ENCODE peak calls at places on chromosomes 11 and 22, in ten cellular contexts. J is iris pigment epithelial cell; Z is AG08396; E is IMR-90; M is HEK293T; C is OCI-LY7; L is cardiac muscle cell; W is stimulated activated effector memory CD8-positive, alpha-beta T cell treated with anti-CD3 and anti-CD28 coated beads, Interleukin-12 subunit alpha, Interleukin-12 subunit beta, amount 100 ng/mL, for 72 hours; U is CD8-positive, alpha-beta memory T cell; N is mucosa of gallbladder. A is an unnamed sample.

GRCh38 chr11:9787981-9788521 is 124.2 kb downstream of the SWAP70 start:
- DNase-seq in J (peak), Z (peak), E (peak), M (no peak), C (no peak), L (peak), W (no peak), U (no peak), N (peak), A (peak)

GRCh38 chr22:27602390-27602789 is 199.2 kb downstream of the MN1 start:
- DNase-seq in J (no peak), Z (no peak), E (no peak), M (peak), C (no peak), L (no peak), W (no peak), U (no peak), N (no peak), A (no peak)

GRCh38 chr11:3841426-3842304 is 906 bp upstream of the RHOG start:
- DNase-seq in J (peak), Z (peak), E (peak), M (peak), C (peak), L (peak), W (peak), U (peak), N (peak), A (peak)

GRCh38 chr22:38973289-38974169 is 8.6 kb upstream of the APOBEC3B start:
- DNase-seq in J (peak), Z (peak), E (peak), M (peak), C (peak), L (peak), W (peak), U (peak), N (peak), A (no peak)

GRCh38 chr11:105151936-105152554 is 12.5 kb upstream of the CARD18 start:
- DNase-seq in J (peak), Z (no peak), E (peak), M (no peak), C (no peak), L (peak), W (no peak), U (no peak), N (no peak), A (peak)

GRCh38 chr11:15674756-15675155 is 560.0 kb downstream of the INSC start:
- DNase-seq in J (no peak), Z (no peak), E (no peak), M (no peak), C (no peak), L (no peak), W (no peak), U (no peak), N (peak), A (no peak)

GRCh38 chr11:86374586-86374985 is at the start of gene CCDC81:
- DNase-seq in J (peak), Z (peak), E (no peak), M (no peak), C (no peak), L (peak), W (no peak), U (no peak), N (peak), A (peak)

GRCh38 chr11:65639623-65640482 is 2.0 kb downstream of the SIPA1 start:
- DNase-seq in J (no peak), Z (no peak), E (no peak), M (no peak), C (peak), L (no peak), W (peak), U (peak), N (peak), A (no peak)

GRCh38 chr11:119337581-119338317 is 2.9 kb downstream of the C1QTNF5 start:
- DNase-seq in J (no peak), Z (peak), E (peak), M (no peak), C (no peak), L (peak), W (no peak), U (no peak), N (no peak), A (no peak)

GRCh38 chr22:31861226-31861840 is 83.0 kb upstream of the YWHAH start:
- DNase-seq in J (no peak), Z (no peak), E (peak), M (no peak), C (no peak), L (no peak), W (no peak), U (no peak), N (no peak), A (no peak)

GRCh38 chr22:27223317-27224177 is 566.2 kb downstream of the MIAT start:
- DNase-seq in J (peak), Z (peak), E (peak), M (no peak), C (no peak), L (peak), W (no peak), U (no peak), N (no peak), A (peak)

GRCh38 chr11:130636672-130637463 is 188.4 kb downstream of the ADAMTS15 start:
- DNase-seq in J (peak), Z (peak), E (peak), M (no peak), C (no peak), L (peak), W (no peak), U (no peak), N (no peak), A (peak)

GRCh38 chr11:6656581-6656915 is 939 bp upstream of the DCHS1 start:
- DNase-seq in J (no peak), Z (no peak), E (no peak), M (no peak), C (no peak), L (no peak), W (no peak), U (no peak), N (no peak), A (no peak)

GRCh38 chr11:103923473-103923931 is 112.9 kb upstream of the DDI1 start:
- DNase-seq in J (no peak), Z (no peak), E (no peak), M (no peak), C (no peak), L (no peak), W (no peak), U (no peak), N (no peak), A (no peak)

GRCh38 chr22:18997925-18998315 is 61.8 kb upstream of the PRODH start:
- DNase-seq in J (no peak), Z (no peak), E (no peak), M (no peak), C (no peak), L (no peak), W (no peak), U (no peak), N (no peak), A (no peak)

GRCh38 chr11:130115218-130115617 is 44.4 kb upstream of the ST14 start:
- DNase-seq in J (peak), Z (peak), E (peak), M (no peak), C (no peak), L (peak), W (no peak), U (no peak), N (peak), A (peak)

GRCh38 chr11:72111803-72112540 is 523 bp downstream of the ANAPC15 start:
- DNase-seq in J (peak), Z (peak), E (peak), M (peak), C (peak), L (peak), W (no peak), U (peak), N (peak), A (peak)

GRCh38 chr22:47154621-47155081 is 392.2 kb downstream of the TBC1D22A start:
- DNase-seq in J (peak), Z (peak), E (peak), M (no peak), C (no peak), L (peak), W (no peak), U (no peak), N (peak), A (peak)

GRCh38 chr11:80899381-80899780 is 1458.6 kb upstream of the TENM4 start:
- DNase-seq in J (peak), Z (no peak), E (no peak), M (no peak), C (no peak), L (peak), W (no peak), U (no peak), N (no peak), A (peak)

GRCh38 chr11:93100211-93100610 is 97.6 kb downstream of the SLC36A4 start:
- DNase-seq in J (peak), Z (peak), E (peak), M (no peak), C (no peak), L (peak), W (no peak), U (no peak), N (no peak), A (peak)

GRCh38 chr11:43899094-43899493 is 18.5 kb downstream of the ALKBH3 start:
- DNase-seq in J (no peak), Z (no peak), E (no peak), M (no peak), C (no peak), L (no peak), W (no peak), U (no peak), N (no peak), A (no peak)

GRCh38 chr11:61028135-61028729 is 56.8 kb downstream of the CD6 start:
- DNase-seq in J (no peak), Z (no peak), E (no peak), M (no peak), C (peak), L (no peak), W (no peak), U (no peak), N (no peak), A (no peak)

A was measured in choroid plexus epithelial cell.